ENCODE peak calls at places on chromosome 3, in eight cellular contexts. Q is prostate gland, A is GM12892, H is stomach, C is K562, M is upper lobe of left lung, N is breast epithelium, G is HL-60. F is an unnamed sample.

GRCh38 chr3:128689060-128689459 is 36.9 kb upstream of the RAB7A start:
- DNase-seq in Q (no peak), A (no peak), H (no peak), N (no peak), G (no peak), C (no peak), M (no peak), F (no peak)

GRCh38 chr3:161599702-161600101 is 103.1 kb downstream of the OTOL1 start:
- DNase-seq in G (no peak), N (no peak), M (no peak), Q (no peak), C (no peak), A (no peak), H (no peak), F (no peak)

GRCh38 chr3:67558429-67558828 is 96.0 kb downstream of the SUCLG2 start:
- DNase-seq in A (no peak), G (no peak), N (no peak), Q (no peak), H (no peak), C (no peak), M (no peak), F (no peak)

GRCh38 chr3:30319713-30320112 is 286.7 kb upstream of the TGFBR2 start:
- DNase-seq in H (no peak), Q (no peak), A (no peak), C (no peak), G (no peak), M (no peak), N (no peak), F (peak)

GRCh38 chr3:136042608-136043221 is 77.2 kb downstream of the PPP2R3A start:
- DNase-seq in G (no peak), N (no peak), H (no peak), M (no peak), A (peak), C (peak), Q (no peak), F (peak)

GRCh38 chr3:125051715-125052581 is 3.8 kb downstream of the HEG1 start:
- DNase-seq in N (no peak), M (no peak), C (no peak), A (peak), G (no peak), Q (peak), H (no peak), F (peak)

GRCh38 chr3:69282191-69282590 is 103.7 kb downstream of the FRMD4B start:
- DNase-seq in M (no peak), Q (peak), N (no peak), A (no peak), C (no peak), H (no peak), G (no peak), F (no peak)

GRCh38 chr3:52525666-52526065 is 8.0 kb downstream of the NT5DC2 start:
- DNase-seq in Q (no peak), C (no peak), G (no peak), H (no peak), A (peak), M (no peak), N (no peak), F (no peak)

GRCh38 chr3:11195201-11195600 is 40.9 kb downstream of the HRH1 start:
- DNase-seq in H (no peak), N (no peak), M (no peak), G (no peak), C (no peak), A (no peak), Q (no peak), F (no peak)

GRCh38 chr3:59551834-59552233 is 502.0 kb upstream of the CFAP20DC start:
- DNase-seq in A (no peak), N (no peak), Q (no peak), G (no peak), M (no peak), C (no peak), H (no peak), F (peak)

GRCh38 chr3:23402728-23403505 is 199.8 kb downstream of the UBE2E2 start:
- DNase-seq in M (no peak), N (no peak), A (no peak), C (no peak), Q (no peak), H (no peak), G (no peak), F (no peak)

GRCh38 chr3:17544632-17545031 is 197.8 kb downstream of the TBC1D5 start:
- DNase-seq in H (no peak), G (no peak), M (no peak), C (no peak), N (no peak), A (no peak), Q (no peak), F (no peak)

GRCh38 chr3:102258666-102259227 is 176.1 kb upstream of the ZPLD1 start:
- DNase-seq in H (no peak), G (no peak), C (no peak), M (no peak), A (no peak), N (no peak), Q (no peak), F (no peak)

GRCh38 chr3:188929138-188929537 is 242.6 kb upstream of the TPRG1 start:
- DNase-seq in M (no peak), N (no peak), G (no peak), Q (peak), C (no peak), A (no peak), H (no peak), F (peak)

GRCh38 chr3:24853685-24854341 is 359.2 kb upstream of the THRB start:
- DNase-seq in C (no peak), G (no peak), M (no peak), Q (peak), N (no peak), A (no peak), H (no peak), F (no peak)

GRCh38 chr3:190000861-190001196 is 119.9 kb downstream of the P3H2 start:
- DNase-seq in G (no peak), A (no peak), C (no peak), M (no peak), H (no peak), N (no peak), Q (no peak), F (peak)

GRCh38 chr3:6739288-6739687 is 121.6 kb upstream of the GRM7 start:
- DNase-seq in C (no peak), M (no peak), A (no peak), Q (no peak), N (no peak), H (no peak), G (no peak), F (no peak)

GRCh38 chr3:45261333-45262110 is 35.4 kb upstream of the TMEM158 start:
- DNase-seq in M (no peak), G (no peak), N (no peak), H (no peak), Q (no peak), C (no peak), A (no peak), F (no peak)

GRCh38 chr3:168884353-168884903 is 779.1 kb downstream of the MECOM start:
- DNase-seq in Q (peak), H (peak), A (no peak), N (peak), G (no peak), C (no peak), M (no peak), F (no peak)

GRCh38 chr3:131541288-131541687 is 38.5 kb upstream of the MRPL3 start:
- DNase-seq in C (no peak), A (no peak), H (no peak), N (no peak), Q (no peak), G (no peak), M (no peak), F (no peak)

GRCh38 chr3:60803156-60803555 is 448.1 kb downstream of the FHIT start:
- DNase-seq in C (no peak), G (no peak), M (no peak), N (no peak), Q (no peak), H (no peak), A (no peak), F (no peak)

GRCh38 chr3:25281041-25281842 is 146.8 kb upstream of the RARB start:
- DNase-seq in H (no peak), Q (no peak), M (no peak), A (no peak), N (no peak), C (no peak), G (no peak), F (no peak)

GRCh38 chr3:45904931-45905330 is 18.6 kb downstream of the CCR9 start:
- DNase-seq in G (no peak), H (no peak), C (no peak), A (no peak), Q (no peak), M (no peak), N (no peak), F (no peak)

GRCh38 chr3:127670761-127671522 is 1.8 kb upstream of the ABTB1 start:
- DNase-seq in H (peak), G (no peak), Q (no peak), M (no peak), C (no peak), A (no peak), N (no peak), F (no peak)

GRCh38 chr3:169662215-169663070 is 1.1 kb downstream of the MECOM start:
- DNase-seq in Q (peak), M (peak), H (peak), A (peak), C (peak), N (no peak), G (no peak), F (peak)

GRCh38 chr3:71064288-71064975 is 519.1 kb downstream of the FOXP1 start:
- DNase-seq in Q (peak), G (no peak), A (no peak), H (peak), M (no peak), C (peak), N (peak), F (peak)

GRCh38 chr3:57060089-57060829 is at the start of gene SPATA12:
- DNase-seq in A (no peak), C (peak), Q (peak), M (no peak), G (peak), H (peak), N (peak), F (peak)

GRCh38 chr3:12138044-12138443 is 20.7 kb downstream of the TIMP4 start:
- DNase-seq in Q (no peak), C (peak), H (peak), G (peak), N (no peak), A (no peak), M (no peak), F (peak)

GRCh38 chr3:85737846-85738245 is 779.1 kb downstream of the CADM2 start:
- DNase-seq in G (no peak), Q (no peak), C (no peak), N (no peak), H (no peak), M (no peak), A (no peak), F (no peak)

GRCh38 chr3:59660852-59661624 is 611.2 kb upstream of the CFAP20DC start:
- DNase-seq in H (peak), G (no peak), A (no peak), C (no peak), N (no peak), Q (no peak), M (no peak), F (no peak)

GRCh38 chr3:124985358-124985757 is 50.8 kb upstream of the MUC13 start:
- DNase-seq in Q (no peak), M (no peak), G (peak), C (no peak), A (no peak), H (no peak), N (no peak), F (no peak)

DNA sequence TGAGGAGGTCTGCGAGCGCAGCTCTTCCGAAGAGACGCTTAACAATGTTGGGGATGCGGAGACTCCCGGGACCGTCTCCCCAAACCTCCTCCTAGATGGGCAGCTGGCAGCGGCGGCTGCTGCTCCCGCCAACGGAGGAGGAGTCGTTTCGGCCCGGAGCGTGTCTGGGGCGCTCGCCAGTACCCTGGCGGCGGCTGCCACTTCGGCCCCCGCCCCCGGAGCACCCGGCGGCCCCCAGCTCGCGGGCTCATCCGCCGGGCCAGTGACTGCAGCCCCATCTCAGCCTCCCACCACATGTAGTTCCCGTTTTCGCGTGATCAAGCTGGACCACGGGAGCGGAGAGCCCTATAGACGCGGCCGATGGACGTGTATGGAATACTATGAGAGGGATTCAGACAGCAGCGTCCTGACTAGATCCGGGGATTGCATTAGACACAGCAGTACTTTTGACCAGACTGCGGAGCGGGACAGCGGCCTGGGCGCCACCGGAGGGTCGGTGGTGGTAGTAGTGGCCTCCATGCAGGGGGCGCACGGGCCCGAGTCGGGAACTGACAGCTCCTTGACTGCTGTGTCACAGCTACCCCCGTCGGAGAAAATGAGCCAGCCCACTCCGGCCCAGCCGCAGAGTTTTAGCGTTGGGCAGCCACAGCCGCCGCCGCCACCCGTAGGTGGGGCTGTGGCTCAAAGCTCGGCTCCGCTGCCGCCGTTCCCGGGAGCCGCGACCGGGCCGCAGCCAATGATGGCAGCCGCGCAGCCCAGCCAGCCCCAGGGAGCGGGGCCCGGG is 1.6 kb downstream of the TSC22D2 start:
- DNase-seq in N (peak), G (peak), C (peak), M (peak), A (peak), Q (peak), H (peak), F (peak)
- TF ChIP-seq POLR2AphosphoS5 in N (no peak), G (no peak), C (peak), M (no peak), A (no peak), Q (no peak), H (peak), F (no peak)

GRCh38 chr3:14261229-14261628 is 82.6 kb downstream of the LSM3 start:
- DNase-seq in H (peak), G (peak), M (no peak), A (peak), Q (peak), N (peak), C (peak), F (peak)
- TF ChIP-seq POLR2AphosphoS5 in H (peak), G (no peak), M (no peak), A (no peak), Q (peak), N (no peak), C (no peak), F (no peak)

GRCh38 chr3:147419062-147419701 is 10.0 kb downstream of the ZIC1 start:
- DNase-seq in M (peak), N (no peak), C (peak), H (no peak), Q (no peak), A (no peak), G (no peak), F (peak)
- TF ChIP-seq POLR2AphosphoS5 in M (no peak), N (no peak), C (no peak), H (no peak), Q (no peak), A (no peak), G (no peak), F (no peak)

GRCh38 chr3:58173029-58173669 is 37.6 kb downstream of the DNASE1L3 start:
- DNase-seq in C (peak), A (no peak), M (no peak), H (no peak), G (no peak), N (no peak), Q (no peak), F (peak)
- TF ChIP-seq POLR2AphosphoS5 in C (no peak), A (no peak), M (no peak), H (no peak), G (no peak), N (no peak), Q (no peak), F (no peak)

GRCh38 chr3:8625991-8626390 is 18.6 kb downstream of the SSUH2 start:
- DNase-seq in G (no peak), M (no peak), A (no peak), Q (no peak), N (no peak), C (no peak), H (no peak), F (no peak)

GRCh38 chr3:8627541-8627940 is 17.1 kb downstream of the SSUH2 start:
- DNase-seq in Q (no peak), G (no peak), A (no peak), C (no peak), H (no peak), M (no peak), N (no peak), F (no peak)

GRCh38 chr3:8627949-8628348 is 16.6 kb downstream of the SSUH2 start:
- DNase-seq in G (no peak), M (no peak), H (no peak), A (no peak), Q (no peak), N (no peak), C (no peak), F (no peak)

GRCh38 chr3:8632402-8633237 is 12.0 kb downstream of the SSUH2 start:
- DNase-seq in Q (no peak), N (no peak), H (no peak), G (no peak), M (no peak), C (no peak), A (no peak), F (no peak)

GRCh38 chr3:8629151-8630021 is 15.2 kb downstream of the SSUH2 start:
- DNase-seq in A (no peak), M (peak), G (peak), N (peak), H (peak), Q (no peak), C (peak), F (no peak)
- TF ChIP-seq POLR2AphosphoS5 in A (no peak), M (no peak), G (no peak), N (no peak), H (peak), Q (no peak), C (no peak), F (no peak)

DNA sequence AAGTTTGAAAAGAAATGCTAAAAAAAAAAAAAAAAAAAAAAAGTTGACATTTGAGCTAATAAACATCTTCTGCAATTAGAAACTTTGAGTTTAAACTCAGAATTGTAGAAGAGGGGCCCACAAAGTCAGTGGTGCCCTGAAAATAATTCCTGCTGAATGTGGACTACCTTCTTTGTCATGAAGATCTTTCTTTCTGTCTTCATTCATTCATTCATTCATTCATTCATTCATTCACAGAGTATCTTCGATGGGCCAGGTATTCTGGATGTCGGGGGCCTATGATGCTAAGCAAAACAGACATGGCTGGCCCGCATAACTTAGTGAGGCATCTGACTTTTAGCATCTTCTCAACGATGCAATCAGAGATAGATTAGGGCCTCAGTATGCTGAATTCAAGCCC is 24.6 kb downstream of the ETV5 start:
- DNase-seq in N (no peak), M (no peak), H (no peak), Q (no peak), C (no peak), A (no peak), G (no peak), F (no peak)
- TF ChIP-seq POLR2AphosphoS5 in N (no peak), M (no peak), H (no peak), Q (no peak), C (no peak), A (no peak), G (no peak), F (no peak)

GRCh38 chr3:185663929-185664328 is 77.8 kb downstream of the SENP2 start:
- DNase-seq in A (no peak), M (no peak), N (no peak), G (no peak), H (no peak), C (no peak), Q (no peak), F (no peak)
- TF ChIP-seq POLR2AphosphoS5 in A (no peak), M (no peak), N (no peak), G (no peak), H (no peak), C (no peak), Q (no peak), F (no peak)

GRCh38 chr3:13265016-13265415 is 155.1 kb downstream of the NUP210 start:
- DNase-seq in G (no peak), C (no peak), Q (no peak), N (no peak), A (no peak), H (no peak), M (no peak), F (no peak)

GRCh38 chr3:13262493-13263211 is 157.5 kb downstream of the NUP210 start:
- DNase-seq in H (no peak), C (peak), G (peak), M (no peak), A (no peak), Q (no peak), N (no peak), F (no peak)

GRCh38 chr3:13264468-13264795 is 155.7 kb downstream of the NUP210 start:
- DNase-seq in G (no peak), H (no peak), Q (no peak), N (no peak), C (no peak), M (no peak), A (no peak), F (no peak)

GRCh38 chr3:13265507-13265906 is 154.6 kb downstream of the NUP210 start:
- DNase-seq in N (no peak), H (no peak), M (no peak), G (no peak), A (no peak), C (no peak), Q (no peak), F (no peak)

GRCh38 chr3:13263770-13264467 is 156.2 kb downstream of the NUP210 start:
- DNase-seq in G (no peak), Q (no peak), M (peak), A (no peak), N (no peak), H (no peak), C (no peak), F (no peak)
- TF ChIP-seq POLR2AphosphoS5 in G (no peak), Q (no peak), M (no peak), A (no peak), N (no peak), H (no peak), C (no peak), F (no peak)

GRCh38 chr3:10012106-10012505 is 14.1 kb upstream of the FANCD2 start:
- DNase-seq in Q (no peak), C (no peak), N (no peak), A (no peak), M (no peak), G (no peak), H (no peak), F (no peak)

GRCh38 chr3:10011644-10012043 is 14.6 kb upstream of the FANCD2 start:
- DNase-seq in G (no peak), C (no peak), A (no peak), N (no peak), M (no peak), H (no peak), Q (no peak), F (no peak)

GRCh38 chr3:10017636-10018292 is 8.5 kb upstream of the FANCD2 start:
- DNase-seq in M (no peak), Q (no peak), G (no peak), N (no peak), C (no peak), H (no peak), A (no peak), F (no peak)

GRCh38 chr3:10019326-10019725 is 6.9 kb upstream of the FANCD2 start:
- DNase-seq in N (no peak), Q (no peak), M (no peak), A (no peak), H (no peak), C (no peak), G (no peak), F (no peak)

DNA sequence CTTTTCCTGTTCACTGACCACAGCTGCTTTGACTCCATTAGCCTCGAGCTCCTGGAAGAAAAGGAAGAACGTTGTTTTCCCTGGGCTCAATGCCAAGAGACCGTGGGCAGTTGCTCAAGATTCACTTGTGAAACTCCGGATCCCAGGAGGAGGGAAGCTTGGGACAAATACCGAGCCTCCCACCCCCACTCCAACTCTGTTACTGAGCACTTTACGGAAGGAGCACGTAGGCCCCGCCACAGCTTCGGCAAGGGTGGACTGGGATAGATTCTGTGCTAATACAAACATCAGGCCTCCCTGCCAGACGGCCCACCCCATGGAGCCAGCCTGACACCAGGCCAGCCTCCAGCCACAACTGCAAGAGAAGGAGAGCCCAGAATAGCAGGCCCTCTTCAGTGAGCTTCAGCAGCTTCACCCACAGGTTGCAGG is 10.7 kb upstream of the FANCD2 start:
- DNase-seq in N (peak), G (peak), H (peak), C (no peak), Q (peak), M (peak), A (no peak), F (no peak)
- TF ChIP-seq POLR2AphosphoS5 in N (peak), G (peak), H (peak), C (no peak), Q (peak), M (no peak), A (no peak), F (no peak)